ENCODE peak calls at places on chromosomes 5 and 9, in five cellular contexts. One of them, this sample, is unnamed.

GRCh38 chr5:59744531-59744992 is 149.0 kb downstream of the PDE4D start:
- DNase-seq in GM10248: no peak
- DNase-seq in RCC 7860: peak; percentile 82
- DNase-seq in SHP77: no peak
- DNase-seq in AG08395: no peak
- DNase-seq in this sample: no peak

GRCh38 chr9:108787664-108788048 is 68.1 kb downstream of the ACTL7B start:
- DNase-seq in RCC 7860: no peak
- DNase-seq in GM10248: no peak
- DNase-seq in SHP77: no peak
- DNase-seq in AG08395: no peak
- DNase-seq in this sample: no peak

GRCh38 chr5:167573274-167574127 is 717.9 kb upstream of the WWC1 start:
- DNase-seq in SHP77: peak; percentile 9
- DNase-seq in AG08395: peak; percentile 53
- DNase-seq in GM10248: no peak
- DNase-seq in RCC 7860: no peak
- DNase-seq in this sample: no peak

GRCh38 chr9:34084562-34084961 is 35.9 kb upstream of the UBAP2 start:
- DNase-seq in SHP77: no peak
- DNase-seq in RCC 7860: no peak
- DNase-seq in GM10248: no peak
- DNase-seq in AG08395: no peak
- DNase-seq in this sample: no peak

GRCh38 chr5:39132128-39132447 is 57.9 kb upstream of the RICTOR start:
- DNase-seq in SHP77: no peak
- DNase-seq in RCC 7860: no peak
- DNase-seq in AG08395: no peak
- DNase-seq in GM10248: no peak
- DNase-seq in this sample: no peak

GRCh38 chr5:52859619-52860018 is 71.9 kb downstream of the ITGA1 start:
- DNase-seq in SHP77: no peak
- DNase-seq in RCC 7860: no peak
- DNase-seq in GM10248: no peak
- DNase-seq in AG08395: peak; percentile 72
- DNase-seq in this sample: no peak

GRCh38 chr5:32713396-32714381 is 2.6 kb downstream of the NPR3 start:
- DNase-seq in GM10248: no peak
- DNase-seq in AG08395: peak; percentile 48
- DNase-seq in RCC 7860: no peak
- DNase-seq in SHP77: no peak
- DNase-seq in this sample: no peak

GRCh38 chr5:65672787-65673186 is 48.0 kb downstream of the SHLD3 start:
- DNase-seq in GM10248: no peak
- DNase-seq in SHP77: no peak
- DNase-seq in RCC 7860: no peak
- DNase-seq in AG08395: peak; percentile 41
- DNase-seq in this sample: no peak

GRCh38 chr9:122190597-122191381 is 31.1 kb downstream of the MORN5 start:
- DNase-seq in GM10248: no peak
- DNase-seq in SHP77: peak; percentile 53
- DNase-seq in RCC 7860: no peak
- DNase-seq in AG08395: peak; percentile 77
- DNase-seq in this sample: no peak

GRCh38 chr9:19409406-19410194 is 791 bp downstream of the ACER2 start:
- DNase-seq in SHP77: peak; percentile 2
- DNase-seq in RCC 7860: no peak
- DNase-seq in GM10248: peak; percentile 35
- DNase-seq in AG08395: peak; percentile 7
- DNase-seq in this sample: peak; percentile 5

GRCh38 chr9:38346811-38347735 is 45.4 kb upstream of the ALDH1B1 start:
- DNase-seq in RCC 7860: no peak
- DNase-seq in GM10248: no peak
- DNase-seq in SHP77: no peak
- DNase-seq in AG08395: no peak
- DNase-seq in this sample: no peak

GRCh38 chr5:163106098-163106497 is 331.3 kb upstream of the CCNG1 start:
- DNase-seq in AG08395: no peak
- DNase-seq in RCC 7860: no peak
- DNase-seq in GM10248: no peak
- DNase-seq in SHP77: no peak
- DNase-seq in this sample: no peak

GRCh38 chr9:111662851-111663823 is 1.7 kb downstream of the GNG10 start:
- DNase-seq in RCC 7860: no peak
- DNase-seq in GM10248: no peak
- DNase-seq in SHP77: no peak
- DNase-seq in AG08395: no peak
- DNase-seq in this sample: no peak

This sample was measured in effector memory CD4-positive, alpha-beta T cell.